ENCODE peak calls at places on chromosomes 16 and 17, in nine cellular contexts. One of them, this sample, is unnamed.

GRCh38 chr17:73586153-73586906 is 57.9 kb downstream of the SDK2 start:
- DNase-seq in A549: no peak
- DNase-seq in GM10248: no peak
- DNase-seq in suprapubic skin: no peak
- DNase-seq in cardiac muscle cell: no peak
- DNase-seq in Calu3: no peak
- DNase-seq in AG04450: no peak
- DNase-seq in fibroblast of lung: no peak
- DNase-seq in tibial artery: no peak
- DNase-seq in this sample: no peak

GRCh38 chr17:18981642-18982424 is 22.7 kb downstream of the FAM83G start:
- DNase-seq in A549: peak
- DNase-seq in GM10248: no peak
- DNase-seq in suprapubic skin: no peak
- DNase-seq in cardiac muscle cell: no peak
- DNase-seq in Calu3: peak
- DNase-seq in AG04450: no peak
- DNase-seq in fibroblast of lung: peak
- DNase-seq in tibial artery: no peak
- DNase-seq in this sample: no peak

GRCh38 chr16:1174477-1175357 is 21.8 kb downstream of the CACNA1H start:
- DNase-seq in A549: no peak
- DNase-seq in GM10248: no peak
- DNase-seq in suprapubic skin: no peak
- DNase-seq in cardiac muscle cell: no peak
- DNase-seq in Calu3: peak
- DNase-seq in AG04450: no peak
- DNase-seq in fibroblast of lung: peak
- DNase-seq in tibial artery: no peak
- DNase-seq in this sample: no peak

GRCh38 chr17:72121164-72122001 is 563 bp downstream of the SOX9 start:
- DNase-seq in A549: peak
- DNase-seq in GM10248: peak
- DNase-seq in suprapubic skin: peak
- DNase-seq in cardiac muscle cell: peak
- DNase-seq in Calu3: peak
- DNase-seq in AG04450: no peak
- DNase-seq in fibroblast of lung: peak
- DNase-seq in tibial artery: peak
- DNase-seq in this sample: no peak

GRCh38 chr17:49565948-49566491 is 9.7 kb upstream of the NXPH3 start:
- DNase-seq in A549: no peak
- DNase-seq in GM10248: no peak
- DNase-seq in suprapubic skin: no peak
- DNase-seq in cardiac muscle cell: peak
- DNase-seq in Calu3: peak
- DNase-seq in AG04450: no peak
- DNase-seq in fibroblast of lung: peak
- DNase-seq in tibial artery: peak
- DNase-seq in this sample: no peak

GRCh38 chr16:51225902-51226301 is 74.8 kb upstream of the SALL1 start:
- DNase-seq in A549: no peak
- DNase-seq in GM10248: no peak
- DNase-seq in suprapubic skin: no peak
- DNase-seq in cardiac muscle cell: no peak
- DNase-seq in Calu3: no peak
- DNase-seq in AG04450: no peak
- DNase-seq in fibroblast of lung: no peak
- DNase-seq in tibial artery: no peak
- DNase-seq in this sample: no peak

GRCh38 chr17:5580367-5580766 is 3.9 kb downstream of the NLRP1 start:
- DNase-seq in A549: no peak
- DNase-seq in GM10248: no peak
- DNase-seq in suprapubic skin: no peak
- DNase-seq in cardiac muscle cell: no peak
- DNase-seq in Calu3: no peak
- DNase-seq in AG04450: no peak
- DNase-seq in fibroblast of lung: peak
- DNase-seq in tibial artery: no peak
- DNase-seq in this sample: no peak

GRCh38 chr17:15498107-15498506 is 30.7 kb upstream of the CDRT4 start:
- DNase-seq in A549: no peak
- DNase-seq in GM10248: no peak
- DNase-seq in suprapubic skin: no peak
- DNase-seq in cardiac muscle cell: no peak
- DNase-seq in Calu3: no peak
- DNase-seq in AG04450: no peak
- DNase-seq in fibroblast of lung: no peak
- DNase-seq in tibial artery: no peak
- DNase-seq in this sample: no peak

GRCh38 chr17:59172436-59173004 is 17.0 kb downstream of the PRR11 start:
- DNase-seq in A549: no peak
- DNase-seq in GM10248: no peak
- DNase-seq in suprapubic skin: peak
- DNase-seq in cardiac muscle cell: no peak
- DNase-seq in Calu3: no peak
- DNase-seq in AG04450: no peak
- DNase-seq in fibroblast of lung: no peak
- DNase-seq in tibial artery: no peak
- DNase-seq in this sample: no peak

GRCh38 chr16:80084614-80085013 is 456.2 kb upstream of the DYNLRB2 start:
- DNase-seq in A549: peak
- DNase-seq in GM10248: no peak
- DNase-seq in suprapubic skin: no peak
- DNase-seq in cardiac muscle cell: peak
- DNase-seq in Calu3: peak
- DNase-seq in AG04450: no peak
- DNase-seq in fibroblast of lung: peak
- DNase-seq in tibial artery: no peak
- DNase-seq in this sample: no peak

GRCh38 chr17:43713494-43714162 is 45.0 kb downstream of the SOST start:
- DNase-seq in A549: peak
- DNase-seq in GM10248: peak
- DNase-seq in suprapubic skin: no peak
- DNase-seq in cardiac muscle cell: peak
- DNase-seq in Calu3: peak
- DNase-seq in AG04450: no peak
- DNase-seq in fibroblast of lung: peak
- DNase-seq in tibial artery: no peak
- DNase-seq in this sample: no peak

GRCh38 chr17:5329784-5330557 is 47.9 kb downstream of the RABEP1 start:
- DNase-seq in A549: no peak
- DNase-seq in GM10248: peak
- DNase-seq in suprapubic skin: no peak
- DNase-seq in cardiac muscle cell: no peak
- DNase-seq in Calu3: no peak
- DNase-seq in AG04450: no peak
- DNase-seq in fibroblast of lung: peak
- DNase-seq in tibial artery: no peak
- DNase-seq in this sample: no peak

GRCh38 chr16:88613911-88614817 is 24.2 kb upstream of the IL17C start:
- DNase-seq in A549: no peak
- DNase-seq in GM10248: no peak
- DNase-seq in suprapubic skin: no peak
- DNase-seq in cardiac muscle cell: no peak
- DNase-seq in Calu3: no peak
- DNase-seq in AG04450: no peak
- DNase-seq in fibroblast of lung: peak
- DNase-seq in tibial artery: no peak
- DNase-seq in this sample: no peak

GRCh38 chr16:13902677-13903076 is 17.3 kb upstream of the ERCC4 start:
- DNase-seq in A549: no peak
- DNase-seq in GM10248: no peak
- DNase-seq in suprapubic skin: no peak
- DNase-seq in cardiac muscle cell: no peak
- DNase-seq in Calu3: no peak
- DNase-seq in AG04450: no peak
- DNase-seq in fibroblast of lung: peak
- DNase-seq in tibial artery: no peak
- DNase-seq in this sample: no peak

GRCh38 chr16:27758544-27758943 is 208.6 kb downstream of the KATNIP start:
- DNase-seq in A549: no peak
- DNase-seq in GM10248: no peak
- DNase-seq in suprapubic skin: no peak
- DNase-seq in cardiac muscle cell: no peak
- DNase-seq in Calu3: no peak
- DNase-seq in AG04450: no peak
- DNase-seq in fibroblast of lung: no peak
- DNase-seq in tibial artery: no peak
- DNase-seq in this sample: no peak

GRCh38 chr16:53282975-53283946 is 151.0 kb upstream of the RBL2 start:
- DNase-seq in A549: peak
- DNase-seq in GM10248: no peak
- DNase-seq in suprapubic skin: no peak
- DNase-seq in cardiac muscle cell: peak
- DNase-seq in Calu3: peak
- DNase-seq in AG04450: peak
- DNase-seq in fibroblast of lung: peak
- DNase-seq in tibial artery: no peak
- DNase-seq in this sample: no peak
- TF ChIP-seq CTCF in A549: peak
- TF ChIP-seq CTCF in GM10248: peak
- TF ChIP-seq CTCF in suprapubic skin: peak
- TF ChIP-seq CTCF in cardiac muscle cell: peak
- TF ChIP-seq CTCF in Calu3: peak
- TF ChIP-seq CTCF in AG04450: peak
- TF ChIP-seq CTCF in fibroblast of lung: peak
- TF ChIP-seq CTCF in tibial artery: peak
- TF ChIP-seq CTCF in this sample: peak

DNA sequence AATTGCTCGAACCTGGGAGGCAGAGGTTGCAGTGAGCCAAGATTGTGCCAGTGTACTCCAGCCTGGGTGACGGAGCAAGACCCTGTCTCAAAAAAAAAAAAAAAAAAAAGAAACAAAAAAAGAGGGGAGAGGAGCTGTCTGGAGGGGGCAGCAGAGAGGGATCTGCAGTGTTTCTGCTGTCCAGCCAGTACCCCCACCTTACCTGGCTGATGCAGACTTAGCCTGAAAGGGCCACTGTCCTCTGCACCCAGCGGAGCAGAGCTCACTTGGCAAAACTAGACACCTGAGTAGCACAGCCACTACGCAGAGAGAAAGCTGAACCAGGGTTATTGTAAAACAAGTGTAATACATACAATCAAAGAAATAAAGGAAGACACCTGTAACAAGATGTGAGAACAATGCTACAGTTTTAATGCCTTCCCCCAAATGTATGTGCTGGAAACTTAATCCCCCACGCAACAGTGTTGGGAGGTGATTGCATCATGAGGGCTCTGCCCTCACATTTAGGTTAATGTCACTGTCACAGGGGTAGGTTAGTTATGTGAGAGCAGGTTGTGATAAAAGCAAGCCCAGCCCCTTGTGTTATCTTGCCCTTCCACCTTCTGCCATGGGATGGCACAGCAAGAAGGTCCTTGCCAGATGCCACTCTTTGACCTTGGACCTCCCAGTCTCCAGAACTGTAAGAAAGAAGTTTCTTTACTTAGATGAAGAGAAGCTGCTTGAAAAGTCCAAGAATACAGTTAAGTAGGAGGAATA is 211.2 kb downstream of the RPTOR start:
- DNase-seq in A549: no peak
- DNase-seq in GM10248: no peak
- DNase-seq in suprapubic skin: no peak
- DNase-seq in cardiac muscle cell: no peak
- DNase-seq in Calu3: no peak
- DNase-seq in AG04450: no peak
- DNase-seq in fibroblast of lung: no peak
- DNase-seq in tibial artery: no peak
- DNase-seq in this sample: no peak
- TF ChIP-seq CTCF in A549: no peak
- TF ChIP-seq CTCF in GM10248: no peak
- TF ChIP-seq CTCF in suprapubic skin: no peak
- TF ChIP-seq CTCF in cardiac muscle cell: peak
- TF ChIP-seq CTCF in Calu3: no peak
- TF ChIP-seq CTCF in AG04450: peak
- TF ChIP-seq CTCF in fibroblast of lung: peak
- TF ChIP-seq CTCF in tibial artery: no peak
- TF ChIP-seq CTCF in this sample: peak

GRCh38 chr17:44733753-44734152 is 25.0 kb upstream of the ADAM11 start:
- DNase-seq in A549: peak
- DNase-seq in GM10248: no peak
- DNase-seq in suprapubic skin: no peak
- DNase-seq in cardiac muscle cell: peak
- DNase-seq in Calu3: peak
- DNase-seq in AG04450: no peak
- DNase-seq in fibroblast of lung: no peak
- DNase-seq in tibial artery: no peak
- DNase-seq in this sample: no peak
- TF ChIP-seq CTCF in A549: peak
- TF ChIP-seq CTCF in GM10248: peak
- TF ChIP-seq CTCF in suprapubic skin: no peak
- TF ChIP-seq CTCF in cardiac muscle cell: peak
- TF ChIP-seq CTCF in Calu3: no peak
- TF ChIP-seq CTCF in AG04450: peak
- TF ChIP-seq CTCF in fibroblast of lung: peak
- TF ChIP-seq CTCF in tibial artery: no peak
- TF ChIP-seq CTCF in this sample: peak

GRCh38 chr17:55303701-55304145 is 39.0 kb downstream of the HLF start:
- DNase-seq in A549: no peak
- DNase-seq in GM10248: no peak
- DNase-seq in suprapubic skin: no peak
- DNase-seq in cardiac muscle cell: no peak
- DNase-seq in Calu3: no peak
- DNase-seq in AG04450: no peak
- DNase-seq in fibroblast of lung: peak
- DNase-seq in tibial artery: no peak
- DNase-seq in this sample: no peak
- TF ChIP-seq CTCF in A549: peak
- TF ChIP-seq CTCF in GM10248: no peak
- TF ChIP-seq CTCF in suprapubic skin: no peak
- TF ChIP-seq CTCF in cardiac muscle cell: peak
- TF ChIP-seq CTCF in Calu3: no peak
- TF ChIP-seq CTCF in AG04450: peak
- TF ChIP-seq CTCF in fibroblast of lung: peak
- TF ChIP-seq CTCF in tibial artery: no peak
- TF ChIP-seq CTCF in this sample: peak

DNA sequence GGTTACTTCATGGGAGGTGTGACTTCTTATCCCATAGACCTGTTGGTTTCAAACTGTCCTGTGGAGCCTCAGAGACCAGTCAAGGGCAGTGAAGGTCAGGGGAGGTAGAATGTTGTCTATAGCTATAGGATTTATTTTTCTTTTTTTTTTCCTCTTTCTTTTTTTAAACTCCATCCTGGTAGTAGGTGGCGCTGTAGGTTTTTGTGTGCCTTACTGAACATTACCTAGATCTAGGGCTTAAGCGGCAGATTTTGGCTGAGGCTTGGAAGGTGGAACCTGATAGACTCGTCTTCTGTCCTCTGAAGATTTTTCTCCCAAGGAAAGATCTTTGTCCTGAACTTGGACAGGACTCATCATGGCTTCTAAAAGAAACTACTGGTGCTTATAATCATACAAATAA is 8.2 kb upstream of the LASP1NB start:
- DNase-seq in A549: no peak
- DNase-seq in GM10248: no peak
- DNase-seq in suprapubic skin: no peak
- DNase-seq in cardiac muscle cell: no peak
- DNase-seq in Calu3: no peak
- DNase-seq in AG04450: no peak
- DNase-seq in fibroblast of lung: no peak
- DNase-seq in tibial artery: no peak
- DNase-seq in this sample: no peak
- TF ChIP-seq CTCF in A549: peak
- TF ChIP-seq CTCF in GM10248: peak
- TF ChIP-seq CTCF in suprapubic skin: no peak
- TF ChIP-seq CTCF in cardiac muscle cell: no peak
- TF ChIP-seq CTCF in Calu3: no peak
- TF ChIP-seq CTCF in AG04450: peak
- TF ChIP-seq CTCF in fibroblast of lung: no peak
- TF ChIP-seq CTCF in tibial artery: no peak
- TF ChIP-seq CTCF in this sample: no peak

This sample was measured in BJ.